ENCODE peak calls at places on chromosomes 3 and 15, in four cellular contexts. C is uterus; T is naive thymus-derived CD4-positive, alpha-beta T cell; G is effector memory CD4-positive, alpha-beta T cell. Y is an unnamed sample.

GRCh38 chr3:42739401-42740158 is 33.5 kb downstream of the CCDC13 start:
- DNase-seq in G (no peak), C (no peak), T (no peak), Y (peak; percentile 32)

GRCh38 chr3:42539871-42540714 is 37.6 kb downstream of the VIPR1 start:
- DNase-seq in T (peak; percentile 38), C (no peak), G (peak; percentile 21), Y (no peak)

GRCh38 chr3:149464706-149465328 is 9.7 kb upstream of the TM4SF4 start:
- DNase-seq in C (no peak), G (no peak), T (no peak), Y (no peak)

GRCh38 chr3:58998476-58999117 is 51.2 kb downstream of the CFAP20DC start:
- DNase-seq in G (no peak), C (no peak), T (no peak), Y (peak; percentile 31)

GRCh38 chr15:55799287-55800212 is 56.6 kb upstream of the PRTG start:
- DNase-seq in C (no peak), T (no peak), G (no peak), Y (no peak)

GRCh38 chr3:133444071-133444774 is 44.4 kb downstream of the BFSP2 start:
- DNase-seq in G (no peak), C (no peak), T (no peak), Y (peak; percentile 59)

GRCh38 chr15:86018679-86019078 is 61.0 kb upstream of the AGBL1 start:
- DNase-seq in C (no peak), T (no peak), G (no peak), Y (no peak)

GRCh38 chr3:40642812-40643211 is 118.1 kb downstream of the ZNF621 start:
- DNase-seq in T (no peak), G (no peak), C (no peak), Y (no peak)

GRCh38 chr15:80640546-80641121 is 54.5 kb upstream of the ABHD17C start:
- DNase-seq in C (no peak), T (no peak), G (no peak), Y (no peak)

GRCh38 chr15:82650046-82650670 is 3.0 kb upstream of the CPEB1 start:
- DNase-seq in G (no peak), C (no peak), T (no peak), Y (no peak)

GRCh38 chr3:186261638-186262037 is 100.4 kb downstream of the DGKG start:
- DNase-seq in T (no peak), C (no peak), G (no peak), Y (no peak)

GRCh38 chr15:74233864-74234597 is 2.1 kb upstream of the CCDC33 start:
- DNase-seq in G (no peak), T (no peak), C (no peak), Y (no peak)

GRCh38 chr15:48798319-48798718 is 12.6 kb downstream of the CEP152 start:
- DNase-seq in T (no peak), C (no peak), G (no peak), Y (no peak)

GRCh38 chr3:182909318-182910040 is 70.9 kb downstream of the DCUN1D1 start:
- DNase-seq in G (no peak), T (no peak), C (no peak), Y (no peak)

GRCh38 chr3:106261396-106261795 is 392.6 kb upstream of the CBLB start:
- DNase-seq in C (no peak), T (no peak), G (no peak), Y (no peak)

GRCh38 chr3:64290864-64291263 is 65.6 kb upstream of the PRICKLE2 start:
- DNase-seq in C (no peak), T (no peak), G (no peak), Y (no peak)

GRCh38 chr15:77599899-77600298 is 32.8 kb downstream of the LINGO1 start:
- DNase-seq in G (no peak), T (no peak), C (no peak), Y (no peak)

GRCh38 chr15:68407141-68407885 is 24.6 kb downstream of the ITGA11 start:
- DNase-seq in C (peak; percentile 71), T (no peak), G (no peak), Y (peak; percentile 36)

GRCh38 chr15:48168626-48169025 is 9.5 kb downstream of the MYEF2 start:
- DNase-seq in G (no peak), T (no peak), C (no peak), Y (no peak)

GRCh38 chr3:23055733-23056376 is 147.3 kb upstream of the UBE2E2 start:
- DNase-seq in C (no peak), G (no peak), T (peak; percentile 31), Y (peak; percentile 77)

GRCh38 chr15:81351651-81352050 is 22.4 kb downstream of the TMC3 start:
- DNase-seq in C (no peak), T (no peak), G (no peak), Y (no peak)

GRCh38 chr15:58604455-58604923 is 145.0 kb downstream of the ADAM10 start:
- DNase-seq in C (no peak), T (no peak), G (no peak), Y (no peak)

GRCh38 chr15:89177633-89178306 is 43.6 kb downstream of the RLBP1 start:
- DNase-seq in T (peak; percentile 62), C (peak; percentile 64), G (peak; percentile 15), Y (peak; percentile 66)

GRCh38 chr15:93045191-93045785 is 43.7 kb downstream of the RGMA start:
- DNase-seq in T (no peak), C (no peak), G (no peak), Y (no peak)

GRCh38 chr3:126570103-126570541 is 11.4 kb upstream of the C3orf22 start:
- DNase-seq in C (no peak), T (no peak), G (no peak), Y (no peak)

GRCh38 chr3:126572343-126572742 is 13.6 kb upstream of the C3orf22 start:
- DNase-seq in G (no peak), T (no peak), C (no peak), Y (no peak)

GRCh38 chr3:126577256-126577655 is 18.5 kb upstream of the C3orf22 start:
- DNase-seq in C (no peak), G (no peak), T (no peak), Y (no peak)

GRCh38 chr3:126571078-126571477 is 12.3 kb upstream of the C3orf22 start:
- DNase-seq in G (no peak), T (no peak), C (no peak), Y (no peak)

DNA sequence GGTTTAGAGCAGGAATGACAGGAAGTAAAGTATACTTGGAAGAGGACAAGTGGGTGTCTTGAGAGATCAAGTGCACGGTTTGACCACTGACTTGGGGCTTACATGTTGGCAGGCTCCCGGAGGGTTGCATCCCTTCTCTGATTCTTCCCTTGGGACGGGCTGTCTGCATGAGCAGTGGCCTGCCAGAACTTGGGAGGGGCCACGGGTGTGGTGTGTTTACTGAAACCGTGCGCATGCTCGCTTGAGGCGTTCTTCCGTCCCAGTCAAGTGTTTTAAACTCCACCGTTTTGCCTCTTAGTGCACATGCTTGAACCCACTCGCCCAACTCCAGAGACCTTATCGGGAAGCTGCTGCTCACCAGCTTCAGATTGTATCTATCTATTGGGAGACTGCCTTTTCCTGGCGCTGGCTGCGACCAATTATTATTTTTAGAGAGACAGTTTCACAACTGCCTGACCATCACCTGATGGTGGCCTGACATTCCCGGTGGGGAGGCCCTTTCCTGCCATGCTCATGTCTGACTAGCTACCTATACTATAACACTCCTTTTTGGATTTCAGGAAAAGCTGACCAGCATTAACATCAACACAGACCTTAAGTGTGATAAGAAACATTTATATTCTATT is 14.9 kb upstream of the C3orf22 start:
- DNase-seq in T (no peak), G (no peak), C (no peak), Y (no peak)
- H3K27ac ChIP-seq in T (no peak overlapping the region), G (no peak overlapping the region), C (no peak overlapping the region), Y (no peak overlapping the region)

DNA sequence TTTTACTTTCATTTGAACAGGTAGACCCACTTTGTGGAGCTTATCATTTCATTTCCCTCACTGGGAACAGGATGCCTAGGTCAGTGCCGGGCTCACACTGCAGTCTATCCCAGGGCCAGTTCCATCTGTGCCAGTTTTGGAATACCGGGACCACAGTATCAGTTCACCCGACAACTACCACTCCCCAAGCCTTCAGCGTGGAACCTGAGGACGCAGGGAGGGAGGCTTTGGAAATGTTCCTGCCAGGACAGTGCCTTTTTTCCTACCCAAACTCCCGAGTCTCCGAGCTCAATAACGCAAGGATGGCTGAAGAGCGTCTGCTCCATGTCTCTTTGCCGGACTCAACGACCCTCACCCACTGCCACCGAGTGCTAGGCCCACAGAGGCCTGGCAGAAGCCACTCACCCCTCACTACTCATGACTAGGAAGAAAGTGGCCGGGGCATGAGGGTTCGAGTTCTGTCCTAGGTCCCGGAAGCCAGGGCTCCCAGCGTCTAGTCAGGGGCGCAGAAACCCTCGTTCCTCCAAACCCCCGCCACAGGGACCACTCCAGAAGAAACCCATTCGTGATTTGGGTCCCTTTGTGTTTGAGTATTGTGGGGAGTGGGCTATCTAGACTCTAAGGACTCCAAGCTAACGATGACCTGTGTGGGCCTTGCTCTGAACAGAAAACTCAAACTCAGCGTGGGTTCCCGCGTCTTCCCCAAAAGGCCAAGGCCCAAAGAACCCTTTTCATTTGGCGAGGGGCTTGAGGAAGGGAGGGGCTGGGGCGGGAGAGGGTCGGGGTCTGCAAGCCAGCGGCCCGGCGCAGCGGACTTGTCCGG is 11.4 kb downstream of the ZIC1 start:
- DNase-seq in T (no peak), G (no peak), C (no peak), Y (no peak)
- H3K27me3 ChIP-seq in T (peaks cover 23% of the 10 kb centered on the region), G (peaks cover 33% of the 10 kb centered on the region), C (peaks cover 99% of the 10 kb centered on the region), Y (no peaks in the 10 kb centered on the region)

GRCh38 chr15:52193791-52194190 is 2.6 kb upstream of the GNB5 start:
- DNase-seq in G (no peak), C (no peak), T (no peak), Y (no peak)
- H3K4me1 ChIP-seq in G (no peaks in the 10 kb centered on the region), C (no peaks in the 10 kb centered on the region), T (no peaks in the 10 kb centered on the region), Y (no peaks in the 10 kb centered on the region)

GRCh38 chr3:144821583-144821982 is 850.0 kb downstream of the DIPK2A start:
- DNase-seq in T (no peak), C (no peak), G (no peak), Y (no peak)
- H3K27ac ChIP-seq in T (no peak overlapping the region), C (no peak overlapping the region), G (no peak overlapping the region), Y (no peak overlapping the region)

GRCh38 chr15:64624242-64624641 is 151.1 kb downstream of the RBPMS2 start:
- DNase-seq in T (peak; percentile 43), G (no peak), C (no peak), Y (no peak)

GRCh38 chr15:64619880-64620839 is 155.2 kb downstream of the RBPMS2 start:
- DNase-seq in T (no peak), G (no peak), C (no peak), Y (no peak)

GRCh38 chr15:64620991-64621495 is 154.3 kb downstream of the RBPMS2 start:
- DNase-seq in C (no peak), T (no peak), G (no peak), Y (no peak)

GRCh38 chr15:64622410-64623260 is 152.8 kb downstream of the RBPMS2 start:
- DNase-seq in G (peak; percentile 47), C (no peak), T (peak; percentile 80), Y (no peak)

GRCh38 chr15:64623347-64624024 is 151.9 kb downstream of the RBPMS2 start:
- DNase-seq in C (no peak), G (no peak), T (no peak), Y (no peak)
- H3K27me3 ChIP-seq in C (no peaks in the 10 kb centered on the region), G (no peaks in the 10 kb centered on the region), T (no peaks in the 10 kb centered on the region), Y (no peaks in the 10 kb centered on the region)

DNA sequence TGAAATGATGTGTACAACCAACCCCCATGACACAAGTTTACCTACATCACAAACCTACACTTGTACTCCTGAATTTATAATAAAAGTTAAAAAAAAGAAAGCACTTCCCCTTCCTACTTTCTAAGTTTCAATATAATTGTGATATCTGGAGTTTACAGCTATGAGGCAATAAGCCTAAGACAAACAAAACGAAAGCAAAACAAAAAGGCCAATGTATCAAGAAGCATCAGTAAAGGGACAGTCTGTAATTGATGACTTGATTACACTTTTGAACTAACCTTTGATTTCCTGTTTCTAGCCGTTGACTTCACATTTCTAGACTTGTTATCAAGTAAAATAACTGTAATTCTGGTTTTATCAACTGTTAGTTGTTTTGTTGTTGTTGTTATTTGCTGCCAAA is 187.5 kb upstream of the CNTN3 start:
- DNase-seq in C (no peak), T (no peak), G (no peak), Y (no peak)
- H3K4me1 ChIP-seq in C (no peaks in the 10 kb centered on the region), T (no peaks in the 10 kb centered on the region), G (no peaks in the 10 kb centered on the region), Y (no peaks in the 10 kb centered on the region)